ENCODE peak calls at places on chromosome 18, in seven cellular contexts. One of them, this sample, is unnamed.

GRCh38 chr18:79792988-79793355 is 4.8 kb upstream of the KCNG2 start:
- DNase-seq in HCT116: no peak
- DNase-seq in GM23338: no peak
- DNase-seq in PC-3: no peak
- DNase-seq in neural progenitor cell: no peak
- DNase-seq in MM.1S: no peak
- DNase-seq in OCI-LY7: no peak
- DNase-seq in this sample: no peak

GRCh38 chr18:35501369-35501768 is 3.6 kb upstream of the INO80C start:
- DNase-seq in MM.1S: no peak
- DNase-seq in OCI-LY7: no peak
- DNase-seq in GM23338: no peak
- DNase-seq in PC-3: no peak
- DNase-seq in neural progenitor cell: no peak
- DNase-seq in HCT116: no peak
- DNase-seq in this sample: no peak

GRCh38 chr18:8507361-8507760 is 101.9 kb upstream of the RAB12 start:
- DNase-seq in neural progenitor cell: peak
- DNase-seq in HCT116: peak
- DNase-seq in PC-3: no peak
- DNase-seq in GM23338: peak
- DNase-seq in OCI-LY7: peak
- DNase-seq in MM.1S: no peak
- DNase-seq in this sample: peak

GRCh38 chr18:33404244-33404873 is 36.2 kb downstream of the CCDC178 start:
- DNase-seq in HCT116: no peak
- DNase-seq in MM.1S: peak
- DNase-seq in OCI-LY7: peak
- DNase-seq in PC-3: no peak
- DNase-seq in GM23338: peak
- DNase-seq in neural progenitor cell: no peak
- DNase-seq in this sample: peak

GRCh38 chr18:35775887-35776286 is 194.3 kb downstream of the GALNT1 start:
- DNase-seq in HCT116: no peak
- DNase-seq in neural progenitor cell: peak
- DNase-seq in OCI-LY7: no peak
- DNase-seq in GM23338: peak
- DNase-seq in MM.1S: no peak
- DNase-seq in PC-3: no peak
- DNase-seq in this sample: peak

GRCh38 chr18:4242431-4243161 is 212.5 kb downstream of the DLGAP1 start:
- DNase-seq in neural progenitor cell: no peak
- DNase-seq in HCT116: no peak
- DNase-seq in GM23338: peak
- DNase-seq in OCI-LY7: no peak
- DNase-seq in MM.1S: no peak
- DNase-seq in PC-3: no peak
- DNase-seq in this sample: no peak

GRCh38 chr18:79733996-79734770 is 54.6 kb downstream of the CTDP1 start:
- DNase-seq in PC-3: no peak
- DNase-seq in MM.1S: no peak
- DNase-seq in OCI-LY7: no peak
- DNase-seq in neural progenitor cell: no peak
- DNase-seq in GM23338: no peak
- DNase-seq in HCT116: no peak
- DNase-seq in this sample: no peak

GRCh38 chr18:36762074-36762473 is 66.7 kb downstream of the TPGS2 start:
- DNase-seq in PC-3: no peak
- DNase-seq in OCI-LY7: no peak
- DNase-seq in GM23338: no peak
- DNase-seq in MM.1S: no peak
- DNase-seq in HCT116: no peak
- DNase-seq in neural progenitor cell: no peak
- DNase-seq in this sample: peak

GRCh38 chr18:37864122-37864521 is 298.5 kb upstream of the CELF4 start:
- DNase-seq in GM23338: no peak
- DNase-seq in OCI-LY7: no peak
- DNase-seq in HCT116: no peak
- DNase-seq in PC-3: no peak
- DNase-seq in neural progenitor cell: no peak
- DNase-seq in MM.1S: no peak
- DNase-seq in this sample: no peak

GRCh38 chr18:55109818-55110414 is 150.7 kb upstream of the CCDC68 start:
- DNase-seq in MM.1S: no peak
- DNase-seq in OCI-LY7: no peak
- DNase-seq in neural progenitor cell: no peak
- DNase-seq in GM23338: peak
- DNase-seq in PC-3: no peak
- DNase-seq in HCT116: no peak
- DNase-seq in this sample: no peak

GRCh38 chr18:21489119-21489750 is 111.3 kb downstream of the ESCO1 start:
- DNase-seq in HCT116: peak
- DNase-seq in PC-3: peak
- DNase-seq in GM23338: peak
- DNase-seq in MM.1S: peak
- DNase-seq in OCI-LY7: peak
- DNase-seq in neural progenitor cell: peak
- DNase-seq in this sample: peak

GRCh38 chr18:62616331-62616805 is 93.5 kb downstream of the ZCCHC2 start:
- DNase-seq in PC-3: no peak
- DNase-seq in neural progenitor cell: no peak
- DNase-seq in HCT116: no peak
- DNase-seq in MM.1S: no peak
- DNase-seq in OCI-LY7: no peak
- DNase-seq in GM23338: no peak
- DNase-seq in this sample: peak

GRCh38 chr18:58993260-58993659 is 128.6 kb downstream of the ZNF532 start:
- DNase-seq in GM23338: no peak
- DNase-seq in OCI-LY7: no peak
- DNase-seq in MM.1S: no peak
- DNase-seq in HCT116: no peak
- DNase-seq in PC-3: peak
- DNase-seq in neural progenitor cell: no peak
- DNase-seq in this sample: peak

GRCh38 chr18:60246606-60247005 is 126.0 kb downstream of the MC4R start:
- DNase-seq in MM.1S: peak
- DNase-seq in neural progenitor cell: no peak
- DNase-seq in OCI-LY7: peak
- DNase-seq in PC-3: no peak
- DNase-seq in HCT116: no peak
- DNase-seq in GM23338: no peak
- DNase-seq in this sample: no peak

GRCh38 chr18:79384151-79384807 is 11.5 kb upstream of the NFATC1 start:
- DNase-seq in PC-3: peak
- DNase-seq in OCI-LY7: no peak
- DNase-seq in neural progenitor cell: no peak
- DNase-seq in MM.1S: no peak
- DNase-seq in GM23338: no peak
- DNase-seq in HCT116: no peak
- DNase-seq in this sample: peak

GRCh38 chr18:2302628-2303516 is 268.4 kb downstream of the METTL4 start:
- DNase-seq in MM.1S: no peak
- DNase-seq in neural progenitor cell: no peak
- DNase-seq in HCT116: peak
- DNase-seq in OCI-LY7: no peak
- DNase-seq in PC-3: peak
- DNase-seq in GM23338: no peak
- DNase-seq in this sample: peak

GRCh38 chr18:62485684-62486083 is 37.1 kb upstream of the ZCCHC2 start:
- DNase-seq in HCT116: peak
- DNase-seq in PC-3: peak
- DNase-seq in GM23338: no peak
- DNase-seq in MM.1S: no peak
- DNase-seq in OCI-LY7: no peak
- DNase-seq in neural progenitor cell: no peak
- DNase-seq in this sample: peak

GRCh38 chr18:7512326-7512725 is 54.8 kb upstream of the PTPRM start:
- DNase-seq in neural progenitor cell: no peak
- DNase-seq in OCI-LY7: no peak
- DNase-seq in MM.1S: no peak
- DNase-seq in PC-3: no peak
- DNase-seq in HCT116: no peak
- DNase-seq in GM23338: no peak
- DNase-seq in this sample: peak

GRCh38 chr18:78753240-78753639 is 226.4 kb upstream of the SALL3 start:
- DNase-seq in MM.1S: no peak
- DNase-seq in HCT116: no peak
- DNase-seq in neural progenitor cell: no peak
- DNase-seq in OCI-LY7: no peak
- DNase-seq in PC-3: no peak
- DNase-seq in GM23338: no peak
- DNase-seq in this sample: no peak

GRCh38 chr18:68387246-68387645 is 327.7 kb downstream of the TMX3 start:
- DNase-seq in neural progenitor cell: no peak
- DNase-seq in OCI-LY7: no peak
- DNase-seq in GM23338: no peak
- DNase-seq in HCT116: no peak
- DNase-seq in PC-3: peak
- DNase-seq in MM.1S: no peak
- DNase-seq in this sample: peak

GRCh38 chr18:73316513-73316912 is 448.7 kb upstream of the NETO1 start:
- DNase-seq in OCI-LY7: no peak
- DNase-seq in HCT116: no peak
- DNase-seq in PC-3: peak
- DNase-seq in GM23338: no peak
- DNase-seq in MM.1S: no peak
- DNase-seq in neural progenitor cell: no peak
- DNase-seq in this sample: peak

GRCh38 chr18:5029622-5030021 is 167.4 kb downstream of the AKAIN1 start:
- DNase-seq in GM23338: no peak
- DNase-seq in HCT116: no peak
- DNase-seq in MM.1S: no peak
- DNase-seq in OCI-LY7: no peak
- DNase-seq in neural progenitor cell: no peak
- DNase-seq in PC-3: no peak
- DNase-seq in this sample: no peak

GRCh38 chr18:38611036-38611964 is 1045.7 kb upstream of the CELF4 start:
- DNase-seq in neural progenitor cell: no peak
- DNase-seq in HCT116: no peak
- DNase-seq in GM23338: no peak
- DNase-seq in OCI-LY7: no peak
- DNase-seq in MM.1S: peak
- DNase-seq in PC-3: no peak
- DNase-seq in this sample: no peak

GRCh38 chr18:23141022-23141999 is 6.0 kb downstream of the CABLES1 start:
- DNase-seq in GM23338: no peak
- DNase-seq in neural progenitor cell: no peak
- DNase-seq in MM.1S: no peak
- DNase-seq in HCT116: no peak
- DNase-seq in OCI-LY7: no peak
- DNase-seq in PC-3: no peak
- DNase-seq in this sample: peak
- H3K4me2 ChIP-seq in GM23338: no peak
- H3K4me2 ChIP-seq in neural progenitor cell: no peak
- H3K4me2 ChIP-seq in MM.1S: no peak
- H3K4me2 ChIP-seq in HCT116: no peak
- H3K4me2 ChIP-seq in OCI-LY7: peak
- H3K4me2 ChIP-seq in PC-3: no peak
- H3K4me2 ChIP-seq in this sample: no peak

GRCh38 chr18:11795916-11796315 is 55.3 kb upstream of the CHMP1B start:
- DNase-seq in MM.1S: no peak
- DNase-seq in PC-3: no peak
- DNase-seq in OCI-LY7: no peak
- DNase-seq in neural progenitor cell: no peak
- DNase-seq in GM23338: no peak
- DNase-seq in HCT116: no peak
- DNase-seq in this sample: no peak

GRCh38 chr18:11798271-11798670 is 52.9 kb upstream of the CHMP1B start:
- DNase-seq in PC-3: no peak
- DNase-seq in neural progenitor cell: no peak
- DNase-seq in OCI-LY7: no peak
- DNase-seq in GM23338: no peak
- DNase-seq in MM.1S: no peak
- DNase-seq in HCT116: no peak
- DNase-seq in this sample: no peak

GRCh38 chr18:11791131-11791530 is 60.1 kb upstream of the CHMP1B start:
- DNase-seq in HCT116: no peak
- DNase-seq in MM.1S: no peak
- DNase-seq in GM23338: no peak
- DNase-seq in PC-3: no peak
- DNase-seq in neural progenitor cell: no peak
- DNase-seq in OCI-LY7: no peak
- DNase-seq in this sample: no peak

GRCh38 chr18:11799066-11799465 is 52.1 kb upstream of the CHMP1B start:
- DNase-seq in PC-3: no peak
- DNase-seq in OCI-LY7: no peak
- DNase-seq in MM.1S: no peak
- DNase-seq in HCT116: no peak
- DNase-seq in GM23338: no peak
- DNase-seq in neural progenitor cell: no peak
- DNase-seq in this sample: no peak

DNA sequence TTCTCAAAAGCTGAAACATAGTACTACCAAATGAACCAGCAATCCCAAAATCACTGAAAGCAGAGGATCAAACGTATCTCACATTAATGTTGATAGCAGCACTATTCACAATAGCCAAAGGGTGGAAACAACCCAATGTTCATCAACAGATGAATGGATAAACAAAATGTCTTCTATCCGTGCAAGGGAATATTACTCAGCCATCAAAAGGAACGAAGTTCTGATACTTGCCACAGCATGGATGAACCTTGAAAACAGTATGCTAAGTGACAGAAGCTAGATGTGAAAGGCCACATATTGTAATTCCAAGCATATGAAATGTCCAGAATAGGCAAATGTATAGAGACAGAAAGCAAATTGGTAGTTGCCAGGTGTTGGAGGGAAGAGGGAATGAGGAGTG is 57.0 kb upstream of the CHMP1B start:
- DNase-seq in HCT116: no peak
- DNase-seq in GM23338: no peak
- DNase-seq in MM.1S: no peak
- DNase-seq in PC-3: no peak
- DNase-seq in neural progenitor cell: no peak
- DNase-seq in OCI-LY7: no peak
- DNase-seq in this sample: no peak
- TF ChIP-seq EZH2phosphoT487 in HCT116: no peak
- TF ChIP-seq EZH2phosphoT487 in GM23338: no peak
- TF ChIP-seq EZH2phosphoT487 in MM.1S: no peak
- TF ChIP-seq EZH2phosphoT487 in PC-3: no peak
- TF ChIP-seq EZH2phosphoT487 in neural progenitor cell: no peak
- TF ChIP-seq EZH2phosphoT487 in OCI-LY7: no peak
- TF ChIP-seq EZH2phosphoT487 in this sample: no peak

DNA sequence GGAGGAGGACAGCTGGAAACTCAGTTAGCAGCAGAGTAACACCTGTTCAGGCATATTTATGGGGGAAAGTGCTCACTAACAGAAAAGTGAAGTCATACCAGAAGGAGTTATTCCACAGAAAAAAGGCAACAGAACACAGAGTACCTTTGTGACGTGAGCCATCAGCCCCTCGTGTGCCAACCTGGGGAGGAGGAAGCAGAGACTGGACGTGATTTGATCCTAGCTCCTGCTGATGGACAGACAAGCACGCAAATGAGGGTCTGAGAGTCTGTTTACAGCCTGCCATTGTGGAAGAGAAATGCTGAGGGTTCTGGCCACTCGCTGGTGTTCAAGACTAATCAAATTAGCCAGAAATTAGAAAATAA is 120.7 kb downstream of the ZNF521 start:
- DNase-seq in OCI-LY7: no peak
- DNase-seq in HCT116: no peak
- DNase-seq in PC-3: no peak
- DNase-seq in neural progenitor cell: no peak
- DNase-seq in MM.1S: peak
- DNase-seq in GM23338: no peak
- DNase-seq in this sample: no peak
- H3K4me2 ChIP-seq in OCI-LY7: no peak
- H3K4me2 ChIP-seq in HCT116: no peak
- H3K4me2 ChIP-seq in PC-3: peak
- H3K4me2 ChIP-seq in neural progenitor cell: no peak
- H3K4me2 ChIP-seq in MM.1S: peak
- H3K4me2 ChIP-seq in GM23338: no peak
- H3K4me2 ChIP-seq in this sample: peak

GRCh38 chr18:42045346-42045745 is 90.3 kb downstream of the PIK3C3 start:
- DNase-seq in neural progenitor cell: no peak
- DNase-seq in OCI-LY7: no peak
- DNase-seq in PC-3: no peak
- DNase-seq in HCT116: no peak
- DNase-seq in MM.1S: no peak
- DNase-seq in GM23338: no peak
- DNase-seq in this sample: peak
- TF ChIP-seq EZH2phosphoT487 in neural progenitor cell: no peak
- TF ChIP-seq EZH2phosphoT487 in OCI-LY7: no peak
- TF ChIP-seq EZH2phosphoT487 in PC-3: no peak
- TF ChIP-seq EZH2phosphoT487 in HCT116: no peak
- TF ChIP-seq EZH2phosphoT487 in MM.1S: no peak
- TF ChIP-seq EZH2phosphoT487 in GM23338: no peak
- TF ChIP-seq EZH2phosphoT487 in this sample: no peak